ENCODE peak calls at places on chromosomes 16 and 17, in four cellular contexts. B is effector memory CD8-positive, alpha-beta T cell; Z is heart right ventricle; N is stimulated activated CD4-positive, alpha-beta T cell treated with anti-CD3 and anti-CD28 coated beads, Interleukin-4, amount 100 ng/mL, for 4 hours. P is an unnamed sample.

GRCh38 chr17:7636192-7636591 is 6.3 kb downstream of the SHBG start:
- DNase-seq in B (no peak), Z (no peak), N (no peak), P (no peak)

GRCh38 chr17:3804503-3804931 is 3.5 kb upstream of the ITGAE start:
- DNase-seq in B (no peak), Z (no peak), N (no peak), P (no peak)

GRCh38 chr16:57609541-57610401 is 18.7 kb upstream of the ADGRG1 start:
- DNase-seq in B (peak), Z (no peak), N (peak), P (no peak)

GRCh38 chr17:6508519-6509294 is 47.6 kb downstream of the PITPNM3 start:
- DNase-seq in B (no peak), Z (no peak), N (no peak), P (no peak)

GRCh38 chr16:80804061-80804450 is 342 bp downstream of the CDYL2 start:
- DNase-seq in B (peak), Z (peak), N (peak), P (peak)

GRCh38 chr17:78997881-78998280 is 11.7 kb downstream of the CANT1 start:
- DNase-seq in B (no peak), Z (no peak), N (no peak), P (no peak)

GRCh38 chr17:56765449-56765848 is 68.3 kb downstream of the C17orf67 start:
- DNase-seq in B (no peak), Z (no peak), N (no peak), P (no peak)

GRCh38 chr17:74870512-74870911 is 2.3 kb downstream of the FDXR start:
- DNase-seq in B (no peak), Z (no peak), N (no peak), P (peak)

GRCh38 chr16:61858996-61859395 is 177.2 kb downstream of the CDH8 start:
- DNase-seq in B (no peak), Z (no peak), N (no peak), P (peak)

P was measured in fibroblast of villous mesenchyme.